ENCODE peak calls at places on chromosomes 16 and 17, in four cellular contexts. One of them, this sample, is unnamed.

GRCh38 chr17:33292981-33293867 is at the start of gene ASIC2:
- DNase-seq in heart right ventricle: no peak
- DNase-seq in colonic mucosa: peak; percentile 65
- DNase-seq in T follicular helper cell: no peak
- DNase-seq in this sample: no peak

GRCh38 chr17:64001763-64002529 is 3.8 kb downstream of the PRR29 start:
- DNase-seq in colonic mucosa: no peak
- DNase-seq in heart right ventricle: peak; percentile 70
- DNase-seq in T follicular helper cell: no peak
- DNase-seq in this sample: no peak

GRCh38 chr16:59339871-59340270 is 605.8 kb upstream of the GOT2 start:
- DNase-seq in colonic mucosa: no peak
- DNase-seq in heart right ventricle: no peak
- DNase-seq in T follicular helper cell: no peak
- DNase-seq in this sample: no peak

GRCh38 chr17:40596261-40596919 is 31.1 kb upstream of the CCR7 start:
- DNase-seq in heart right ventricle: no peak
- DNase-seq in T follicular helper cell: no peak
- DNase-seq in colonic mucosa: no peak
- DNase-seq in this sample: peak; percentile 70

GRCh38 chr17:35865412-35866355 is 3.0 kb downstream of the HEATR9 start:
- DNase-seq in heart right ventricle: no peak
- DNase-seq in T follicular helper cell: no peak
- DNase-seq in colonic mucosa: no peak
- DNase-seq in this sample: no peak

GRCh38 chr17:44279586-44280344 is 11.8 kb upstream of the SLC4A1 start:
- DNase-seq in T follicular helper cell: no peak
- DNase-seq in heart right ventricle: peak; percentile 87
- DNase-seq in colonic mucosa: peak; percentile 66
- DNase-seq in this sample: peak; percentile 50

GRCh38 chr17:39547713-39548478 is 59.8 kb downstream of the NEUROD2 start:
- DNase-seq in T follicular helper cell: peak; percentile 62
- DNase-seq in heart right ventricle: peak; percentile 54
- DNase-seq in colonic mucosa: peak; percentile 78
- DNase-seq in this sample: peak; percentile 84

GRCh38 chr16:11201498-11202259 is 54.3 kb downstream of the SOCS1 start:
- DNase-seq in colonic mucosa: no peak
- DNase-seq in heart right ventricle: no peak
- DNase-seq in T follicular helper cell: no peak
- DNase-seq in this sample: peak; percentile 67

GRCh38 chr16:70786020-70786419 is 14.9 kb downstream of the VAC14 start:
- DNase-seq in T follicular helper cell: no peak
- DNase-seq in heart right ventricle: no peak
- DNase-seq in colonic mucosa: no peak
- DNase-seq in this sample: no peak